ENCODE peak calls at places on chromosomes 5 and 9, in six cellular contexts. L is astrocyte; K is stimulated activated CD8-positive, alpha-beta memory T cell treated with anti-CD3 and anti-CD28 coated beads, Interleukin-7, amount 100 ng/mL, for 1 hour; R is AG10803; A is HEK293T; B is CD4-positive, CD25-positive, alpha-beta regulatory T cell. W is an unnamed sample.

GRCh38 chr5:32232441-32233219 is 58.5 kb upstream of the GOLPH3 start:
- DNase-seq in L (peak), R (peak), K (peak), B (peak), A (peak), W (peak)

GRCh38 chr5:71483355-71483754 is 27.9 kb downstream of the BDP1 start:
- DNase-seq in R (peak), K (no peak), B (no peak), L (peak), A (no peak), W (no peak)

GRCh38 chr5:168076561-168076991 is 214.9 kb upstream of the WWC1 start:
- DNase-seq in B (no peak), A (peak), L (no peak), K (no peak), R (peak), W (no peak)

GRCh38 chr5:16723821-16724220 is 107.0 kb upstream of the RETREG1 start:
- DNase-seq in R (no peak), K (no peak), B (no peak), L (no peak), A (no peak), W (no peak)

GRCh38 chr9:72052122-72052521 is 8.3 kb downstream of the C9orf57 start:
- DNase-seq in K (no peak), R (no peak), B (no peak), L (no peak), A (no peak), W (no peak)

GRCh38 chr9:134891713-134892112 is 11.1 kb downstream of the FCN2 start:
- DNase-seq in K (no peak), R (no peak), L (no peak), A (no peak), B (no peak), W (peak)

GRCh38 chr9:136936645-136937170 is 7.8 kb downstream of the FBXW5 start:
- DNase-seq in L (no peak), B (no peak), A (no peak), K (no peak), R (no peak), W (no peak)

GRCh38 chr5:42813533-42813932 is 1.8 kb upstream of the SELENOP start:
- DNase-seq in A (no peak), K (no peak), R (no peak), L (no peak), B (no peak), W (no peak)

GRCh38 chr5:176470539-176470938 is 22.4 kb downstream of the FAF2 start:
- DNase-seq in K (no peak), R (no peak), B (no peak), L (no peak), A (no peak), W (no peak)

GRCh38 chr5:20056933-20057332 is 68.9 kb upstream of the CDH18 start:
- DNase-seq in B (no peak), R (no peak), L (no peak), A (no peak), K (no peak), W (no peak)

GRCh38 chr9:95008151-95008771 is 281.8 kb downstream of the AOPEP start:
- DNase-seq in K (no peak), R (no peak), L (no peak), B (no peak), A (no peak), W (no peak)

GRCh38 chr5:84450617-84451414 is 66.1 kb upstream of the EDIL3 start:
- DNase-seq in K (no peak), R (peak), L (no peak), A (no peak), B (no peak), W (no peak)

GRCh38 chr5:11261226-11261625 is 500.2 kb upstream of the DAP start:
- DNase-seq in A (no peak), B (no peak), K (no peak), L (no peak), R (no peak), W (no peak)

GRCh38 chr9:97419315-97419867 is 7.5 kb downstream of the TDRD7 start:
- DNase-seq in A (no peak), L (peak), R (peak), B (no peak), K (no peak), W (no peak)

GRCh38 chr9:136614372-136614922 is 48.3 kb upstream of the EGFL7 start:
- DNase-seq in L (peak), A (no peak), R (peak), K (no peak), B (no peak), W (no peak)

GRCh38 chr5:177458122-177458681 is 11.6 kb downstream of the PRR7 start:
- DNase-seq in B (no peak), A (no peak), K (no peak), R (no peak), L (no peak), W (no peak)

GRCh38 chr5:139141841-139142240 is 56.3 kb downstream of the SIL1 start:
- DNase-seq in B (no peak), R (peak), K (no peak), A (no peak), L (peak), W (no peak)

GRCh38 chr9:128098017-128098935 is 29.3 kb downstream of the PTGES2 start:
- DNase-seq in K (peak), R (peak), B (peak), L (peak), A (peak), W (no peak)

GRCh38 chr9:65437724-65438123 is 152.7 kb upstream of the FOXD4L5 start:
- DNase-seq in B (no peak), L (no peak), K (no peak), A (no peak), R (no peak), W (no peak)

GRCh38 chr5:15702102-15702501 is 202.1 kb downstream of the FBXL7 start:
- DNase-seq in R (peak), A (no peak), B (no peak), L (peak), K (no peak), W (no peak)

GRCh38 chr5:177508837-177509236 is 789 bp downstream of the DOK3 start:
- DNase-seq in A (no peak), K (no peak), L (no peak), B (no peak), R (no peak), W (no peak)

GRCh38 chr5:149801307-149801985 is 71.3 kb downstream of the PPARGC1B start:
- DNase-seq in A (no peak), K (no peak), L (no peak), R (no peak), B (no peak), W (no peak)

GRCh38 chr9:70435948-70436347 is 21.5 kb upstream of the KLF9 start:
- DNase-seq in L (peak), R (peak), A (no peak), K (no peak), B (no peak), W (no peak)

GRCh38 chr5:147989977-147990376 is 73.8 kb upstream of the SPINK5 start:
- DNase-seq in K (no peak), A (no peak), R (no peak), L (no peak), B (no peak), W (no peak)

GRCh38 chr5:151214614-151215545 is 9.0 kb downstream of the CCDC69 start:
- DNase-seq in R (no peak), K (no peak), B (peak), A (no peak), L (no peak), W (peak)

GRCh38 chr5:132260714-132261615 is 3.5 kb downstream of the PDLIM4 start:
- DNase-seq in L (peak), A (no peak), B (no peak), K (no peak), R (peak), W (no peak)

GRCh38 chr9:89564257-89564878 is 40.4 kb upstream of the GADD45G start:
- DNase-seq in R (no peak), L (no peak), K (no peak), A (peak), B (no peak), W (no peak)

GRCh38 chr9:126504086-126504976 is 109.4 kb upstream of the LMX1B start:
- DNase-seq in R (no peak), K (no peak), L (no peak), B (no peak), A (no peak), W (no peak)

GRCh38 chr5:157165261-157165660 is 803 bp downstream of the GARIN3 start:
- DNase-seq in L (no peak), A (no peak), B (no peak), R (no peak), K (no peak), W (no peak)

GRCh38 chr9:74006935-74007334 is 490.2 kb upstream of the RORB start:
- DNase-seq in A (peak), B (no peak), L (no peak), R (no peak), K (no peak), W (no peak)

GRCh38 chr5:72355706-72356299 is 35.6 kb downstream of the PTCD2 start:
- DNase-seq in R (peak), A (peak), B (no peak), L (no peak), K (no peak), W (no peak)

W was measured in central memory CD8-positive, alpha-beta T cell.